ENCODE peak calls at places on chromosomes 2 and 18, in nine cellular contexts. B is pancreas, S is AG09309, D is foreskin fibroblast, A is upper lobe of left lung, T is heart right ventricle, W is WTC11, Y is adrenal gland, P is upper lobe of right lung. I is an unnamed sample.

GRCh38 chr2:159131267-159131790 is 155.2 kb downstream of the WDSUB1 start:
- DNase-seq in W (no peak), T (no peak), P (no peak), D (no peak), B (no peak), Y (no peak), S (no peak), A (no peak), I (no peak)

GRCh38 chr2:80167284-80167808 is 137.2 kb downstream of the LRRTM1 start:
- DNase-seq in B (no peak), D (no peak), P (no peak), Y (no peak), W (no peak), A (no peak), T (no peak), S (no peak), I (no peak)

GRCh38 chr18:79611040-79611681 is 68.4 kb upstream of the CTDP1 start:
- DNase-seq in S (no peak), B (peak), D (no peak), W (peak), P (peak), Y (no peak), T (peak), A (peak), I (peak)

GRCh38 chr2:71710805-71711469 is 257.6 kb downstream of the DYSF start:
- DNase-seq in P (no peak), S (no peak), D (no peak), Y (no peak), B (no peak), T (no peak), A (no peak), W (no peak), I (no peak)

GRCh38 chr2:235468978-235469694 is 24.7 kb upstream of the AGAP1 start:
- DNase-seq in P (no peak), B (no peak), A (peak), S (peak), W (no peak), D (peak), Y (peak), T (peak), I (no peak)

GRCh38 chr2:40405440-40405839 is 46.5 kb downstream of the SLC8A1 start:
- DNase-seq in S (peak), Y (no peak), D (peak), A (no peak), W (no peak), B (no peak), P (no peak), T (no peak), I (no peak)

GRCh38 chr2:127909019-127909418 is 23.3 kb upstream of the AMMECR1L start:
- DNase-seq in W (no peak), B (no peak), Y (no peak), P (no peak), T (no peak), S (no peak), A (no peak), D (no peak), I (no peak)

GRCh38 chr18:39241534-39241933 is 1675.9 kb upstream of the CELF4 start:
- DNase-seq in S (no peak), W (no peak), A (no peak), P (no peak), B (no peak), T (no peak), D (no peak), Y (no peak), I (no peak)

GRCh38 chr2:214103199-214104001 is 307.5 kb upstream of the VWC2L start:
- DNase-seq in A (peak), Y (no peak), W (no peak), T (no peak), D (peak), B (no peak), P (no peak), S (no peak), I (no peak)

GRCh38 chr2:151032741-151033152 is 228.9 kb downstream of the RBM43 start:
- DNase-seq in D (peak), S (peak), P (no peak), Y (no peak), T (no peak), W (no peak), B (no peak), A (no peak), I (no peak)

GRCh38 chr2:160836755-160837154 is 323.5 kb upstream of the TANK start:
- DNase-seq in Y (no peak), T (no peak), W (no peak), D (peak), A (no peak), S (peak), B (no peak), P (no peak), I (no peak)

DNA sequence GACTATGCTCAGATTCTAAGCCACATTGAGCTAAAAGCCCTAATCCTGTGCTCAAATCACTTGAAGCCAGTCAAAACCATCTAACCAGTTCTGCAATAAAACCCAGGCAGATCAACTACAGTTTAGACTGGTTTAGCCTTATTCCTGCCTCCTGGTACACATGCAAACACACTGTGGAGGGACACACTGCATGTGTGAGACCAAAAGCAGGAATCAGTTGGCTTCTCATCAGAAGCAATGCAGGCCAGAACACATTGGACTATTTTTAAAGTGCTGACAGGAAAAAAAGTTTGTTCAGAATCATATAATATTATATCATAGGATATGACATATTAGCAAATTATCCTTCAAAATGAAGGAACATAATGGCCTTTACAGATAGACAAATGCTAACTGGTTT is 52.5 kb upstream of the NT5C1B start:
- DNase-seq in Y (no peak), W (no peak), T (no peak), S (no peak), D (no peak), B (no peak), A (no peak), P (no peak), I (no peak)
- TF ChIP-seq CTCF in Y (no peak), W (no peak), T (no peak), S (no peak), D (no peak), B (no peak), A (no peak), P (no peak), I (no peak)

DNA sequence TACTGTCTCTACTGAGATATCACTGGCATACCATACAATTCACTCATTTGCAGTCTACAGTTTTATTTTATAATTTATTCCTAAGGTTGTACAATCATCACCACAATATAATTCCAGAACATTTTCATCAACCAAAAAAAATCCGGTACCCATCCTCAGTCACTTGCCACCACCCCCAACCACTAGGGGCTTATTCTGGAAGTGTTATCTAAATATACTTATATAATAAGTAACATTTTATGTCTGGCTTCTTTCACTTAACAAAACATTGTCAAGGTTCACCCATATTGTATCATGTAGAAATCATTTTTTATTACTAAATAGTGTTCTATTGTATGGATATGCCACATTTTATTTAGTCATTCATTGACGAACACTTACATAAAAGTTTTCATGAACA is 440.8 kb downstream of the RNF144A start:
- DNase-seq in P (no peak), W (no peak), A (no peak), D (no peak), S (no peak), B (no peak), Y (no peak), T (no peak), I (no peak)
- TF ChIP-seq CTCF in P (no peak), W (no peak), A (no peak), D (no peak), S (no peak), B (no peak), Y (no peak), T (no peak), I (no peak)

GRCh38 chr2:98935111-98935770 is 784 bp downstream of the CRACDL start:
- DNase-seq in Y (no peak), D (peak), W (no peak), T (no peak), A (no peak), S (no peak), B (no peak), P (peak), I (no peak)
- TF ChIP-seq CTCF in Y (no peak), D (no peak), W (no peak), T (no peak), A (no peak), S (no peak), B (no peak), P (no peak), I (no peak)

GRCh38 chr2:27799646-27800010 is 28.1 kb downstream of the MRPL33 start:
- DNase-seq in T (no peak), Y (no peak), A (no peak), B (no peak), S (no peak), W (no peak), P (no peak), D (peak), I (no peak)
- TF ChIP-seq CTCF in T (no peak), Y (no peak), A (no peak), B (no peak), S (peak), W (no peak), P (no peak), D (no peak), I (no peak)

I was measured in CD14-positive monocyte.